ENCODE peak calls at places on chromosomes 1 and 21, in six cellular contexts. H, X, V, J, P and B are unnamed samples.

GRCh38 chr1:221419513-221420088 is 322.3 kb downstream of the DUSP10 start:
- DNase-seq in V (no peak), P (no peak), H (no peak), X (no peak), J (no peak), B (no peak)

GRCh38 chr1:166062695-166063094 is 104.1 kb downstream of the FAM78B start:
- DNase-seq in P (no peak), X (no peak), H (no peak), J (no peak), V (no peak), B (no peak)

GRCh38 chr1:229131243-229132105 is 139.4 kb upstream of the RAB4A start:
- DNase-seq in J (no peak), X (no peak), H (no peak), P (no peak), V (no peak), B (no peak)

GRCh38 chr1:30879940-30880339 is 28.6 kb downstream of the SDC3 start:
- DNase-seq in P (peak), V (no peak), X (no peak), J (no peak), H (no peak), B (no peak)

GRCh38 chr1:198162091-198162767 is 5.4 kb downstream of the NEK7 start:
- DNase-seq in V (no peak), X (no peak), J (no peak), H (no peak), P (no peak), B (no peak)

GRCh38 chr21:19908386-19908785 is 1089.8 kb upstream of the NCAM2 start:
- DNase-seq in X (no peak), V (no peak), H (no peak), P (no peak), J (no peak), B (no peak)

GRCh38 chr1:110250749-110251148 is 40.6 kb downstream of the KCNC4 start:
- DNase-seq in V (no peak), H (no peak), J (no peak), X (no peak), P (no peak), B (no peak)

GRCh38 chr1:168261390-168261789 is 19.3 kb upstream of the TBX19 start:
- DNase-seq in J (no peak), H (no peak), P (no peak), X (peak), V (no peak), B (no peak)

GRCh38 chr1:219958875-219959417 is 30.6 kb upstream of the SLC30A10 start:
- DNase-seq in P (no peak), J (no peak), V (no peak), H (no peak), X (no peak), B (no peak)

GRCh38 chr1:51839094-51839493 is 39.4 kb downstream of the NRDC start:
- DNase-seq in H (no peak), J (no peak), P (no peak), X (no peak), V (no peak), B (no peak)